ENCODE peak calls at places on chromosomes 6 and 20, in nine cellular contexts. M is astrocyte of the spinal cord; D is left lung; L is thyroid gland; E is NCI-H1092; C is stimulated activated CD8-positive, alpha-beta memory T cell treated with anti-CD3 and anti-CD28 coated beads, Interleukin-15, amount 100 ng/mL, for 24 hours; X is GM12865; J is T-cell; Q is endothelial cell of umbilical vein. I is an unnamed sample.

GRCh38 chr6:17035257-17035757 is 66.5 kb upstream of the STMND1 start:
- DNase-seq in M (no peak), D (no peak), L (no peak), E (no peak), C (no peak), X (no peak), J (no peak), Q (no peak), I (no peak)

GRCh38 chr6:92710048-92710447 is 709.3 kb downstream of the EPHA7 start:
- DNase-seq in M (no peak), D (no peak), L (no peak), E (no peak), C (no peak), X (peak), J (no peak), Q (no peak), I (no peak)

GRCh38 chr6:4672772-4673171 is 103.4 kb upstream of the CDYL start:
- DNase-seq in M (no peak), D (no peak), L (no peak), E (no peak), C (no peak), X (no peak), J (no peak), Q (peak), I (no peak)

GRCh38 chr6:53605543-53606235 is 59.9 kb downstream of the KLHL31 start:
- DNase-seq in M (no peak), D (no peak), L (no peak), E (no peak), C (no peak), X (no peak), J (no peak), Q (no peak), I (no peak)

GRCh38 chr6:21033575-21034026 is 499.3 kb downstream of the CDKAL1 start:
- DNase-seq in M (peak), D (no peak), L (no peak), E (no peak), C (no peak), X (no peak), J (no peak), Q (peak), I (no peak)

GRCh38 chr20:62496525-62497218 is 20.9 kb upstream of the GATA5 start:
- DNase-seq in M (no peak), D (no peak), L (peak), E (peak), C (no peak), X (peak), J (no peak), Q (no peak), I (peak)

GRCh38 chr6:5152417-5152816 is 67.3 kb downstream of the PPP1R3G start:
- DNase-seq in M (peak), D (no peak), L (no peak), E (no peak), C (no peak), X (no peak), J (no peak), Q (no peak), I (no peak)

GRCh38 chr20:771741-772464 is 3.6 kb upstream of the SLC52A3 start:
- DNase-seq in M (no peak), D (no peak), L (no peak), E (no peak), C (no peak), X (no peak), J (no peak), Q (no peak), I (no peak)

GRCh38 chr20:62647521-62648317 is 5.4 kb downstream of the SLCO4A1 start:
- DNase-seq in M (no peak), D (no peak), L (peak), E (peak), C (no peak), X (no peak), J (no peak), Q (no peak), I (no peak)

GRCh38 chr6:166556336-166556735 is 30.1 kb downstream of the RAMACL start:
- DNase-seq in M (no peak), D (no peak), L (no peak), E (no peak), C (no peak), X (no peak), J (no peak), Q (no peak), I (no peak)

GRCh38 chr6:149929422-149929821 is 6.5 kb upstream of the RAET1G start:
- DNase-seq in M (no peak), D (no peak), L (peak), E (no peak), C (no peak), X (no peak), J (no peak), Q (no peak), I (no peak)

GRCh38 chr6:37134622-37135191 is 35.2 kb upstream of the PIM1 start:
- DNase-seq in M (peak), D (no peak), L (no peak), E (no peak), C (no peak), X (no peak), J (peak), Q (peak), I (no peak)

GRCh38 chr20:36585410-36586125 is 12.2 kb downstream of the TGIF2 start:
- DNase-seq in M (no peak), D (no peak), L (no peak), E (no peak), C (no peak), X (no peak), J (no peak), Q (no peak), I (no peak)

GRCh38 chr20:60105404-60105803 is 147.2 kb downstream of the CDH26 start:
- DNase-seq in M (no peak), D (no peak), L (no peak), E (no peak), C (no peak), X (no peak), J (no peak), Q (no peak), I (no peak)

GRCh38 chr20:57087705-57088104 is 178.7 kb downstream of the BMP7 start:
- DNase-seq in M (no peak), D (no peak), L (no peak), E (no peak), C (no peak), X (no peak), J (no peak), Q (no peak), I (no peak)

GRCh38 chr6:88750936-88751335 is 212.5 kb downstream of the RNGTT start:
- DNase-seq in M (no peak), D (no peak), L (no peak), E (no peak), C (no peak), X (no peak), J (no peak), Q (no peak), I (no peak)

GRCh38 chr6:48736486-48737206 is 625.6 kb upstream of the PTCHD4 start:
- DNase-seq in M (peak), D (no peak), L (no peak), E (no peak), C (no peak), X (no peak), J (no peak), Q (no peak), I (no peak)

GRCh38 chr6:27297857-27298730 is 14.0 kb downstream of the POM121L2 start:
- DNase-seq in M (peak), D (no peak), L (no peak), E (no peak), C (no peak), X (peak), J (no peak), Q (peak), I (no peak)

GRCh38 chr20:8127553-8128255 is 4.4 kb upstream of the PLCB1 start:
- DNase-seq in M (no peak), D (no peak), L (no peak), E (no peak), C (no peak), X (peak), J (no peak), Q (no peak), I (no peak)

GRCh38 chr6:119308048-119308570 is 41.5 kb downstream of the MAN1A1 start:
- DNase-seq in M (peak), D (no peak), L (no peak), E (no peak), C (no peak), X (no peak), J (no peak), Q (peak), I (no peak)

GRCh38 chr6:46638650-46639049 is 14.0 kb downstream of the CYP39A1 start:
- DNase-seq in M (no peak), D (no peak), L (no peak), E (no peak), C (no peak), X (no peak), J (no peak), Q (no peak), I (no peak)

GRCh38 chr6:111175135-111175534 is 87.8 kb downstream of the SLC16A10 start:
- DNase-seq in M (peak), D (no peak), L (no peak), E (no peak), C (no peak), X (no peak), J (no peak), Q (no peak), I (no peak)

GRCh38 chr6:104908031-104908430 is 48.3 kb upstream of the HACE1 start:
- DNase-seq in M (no peak), D (no peak), L (no peak), E (no peak), C (no peak), X (no peak), J (no peak), Q (no peak), I (no peak)

GRCh38 chr6:30741789-30742315 is 635 bp downstream of the FLOT1 start:
- DNase-seq in M (no peak), D (no peak), L (no peak), E (no peak), C (no peak), X (peak), J (no peak), Q (peak), I (no peak)

GRCh38 chr6:168865-169455 is 123.3 kb upstream of the DUSP22 start:
- DNase-seq in M (peak), D (no peak), L (no peak), E (no peak), C (no peak), X (peak), J (no peak), Q (peak), I (no peak)

GRCh38 chr6:45129051-45129450 is 199.1 kb upstream of the RUNX2 start:
- DNase-seq in M (no peak), D (no peak), L (no peak), E (no peak), C (no peak), X (no peak), J (no peak), Q (no peak), I (no peak)

GRCh38 chr20:20211274-20211987 is 156.5 kb upstream of the INSM1 start:
- DNase-seq in M (peak), D (no peak), L (no peak), E (no peak), C (no peak), X (no peak), J (no peak), Q (no peak), I (no peak)

GRCh38 chr20:46400253-46400652 is 6.2 kb downstream of the ELMO2 start:
- DNase-seq in M (peak), D (no peak), L (peak), E (no peak), C (no peak), X (no peak), J (no peak), Q (peak), I (no peak)

GRCh38 chr6:33412140-33413009 is 1.6 kb downstream of the PHF1 start:
- DNase-seq in M (no peak), D (no peak), L (no peak), E (no peak), C (no peak), X (no peak), J (no peak), Q (no peak), I (no peak)

GRCh38 chr6:104959453-104959858 is 2.5 kb downstream of the LIN28B start:
- DNase-seq in M (no peak), D (no peak), L (no peak), E (no peak), C (no peak), X (no peak), J (no peak), Q (no peak), I (no peak)

GRCh38 chr20:51871943-51872342 is 69.6 kb upstream of the SALL4 start:
- DNase-seq in M (no peak), D (no peak), L (no peak), E (no peak), C (no peak), X (no peak), J (no peak), Q (no peak), I (no peak)

GRCh38 chr6:17281497-17282481 is 628 bp downstream of the RBM24 start:
- DNase-seq in M (peak), D (no peak), L (peak), E (no peak), C (no peak), X (no peak), J (no peak), Q (peak), I (no peak)

GRCh38 chr6:112936079-112936472 is 588.9 kb downstream of the RFPL4B start:
- DNase-seq in M (no peak), D (peak), L (no peak), E (no peak), C (no peak), X (no peak), J (no peak), Q (no peak), I (no peak)

GRCh38 chr6:17456711-17457110 is 63.3 kb downstream of the CAP2 start:
- DNase-seq in M (no peak), D (no peak), L (no peak), E (no peak), C (no peak), X (no peak), J (no peak), Q (no peak), I (no peak)

GRCh38 chr6:121161881-121162280 is 172.4 kb downstream of the TBC1D32 start:
- DNase-seq in M (no peak), D (no peak), L (no peak), E (no peak), C (no peak), X (no peak), J (no peak), Q (no peak), I (no peak)

GRCh38 chr6:19472168-19472567 is 365.0 kb upstream of the ID4 start:
- DNase-seq in M (peak), D (no peak), L (no peak), E (no peak), C (no peak), X (no peak), J (no peak), Q (no peak), I (no peak)

I was measured in D721Med.